ENCODE peak calls at places on chromosomes 5 and 9, in nine cellular contexts. L is upper lobe of right lung; J is central memory CD8-positive, alpha-beta T cell; K is activated T-cell treated with anti-CD3 and anti-CD28 coated beads, Interleukin-2, amount 50 U/mL, for 4 hours; S is CD4-positive, alpha-beta T cell; V is T-cell; O is lower lobe of right lung; G is left lung; C is activated CD4-positive, alpha-beta T cell treated with anti-CD3 and anti-CD28 coated beads for 36 hours. P is an unnamed sample.

GRCh38 chr5:54278031-54278830 is 32.1 kb downstream of the ARL15 start:
- ATAC-seq in O (no peak), G (no peak), K (no peak), L (peak; percentile 54), S (no peak), V (no peak), C (no peak), J (no peak), P (no peak)

GRCh38 chr9:131500377-131500776 is 2.3 kb upstream of the POMT1 start:
- ATAC-seq in J (peak; percentile 80), L (no peak), V (peak; percentile 67), S (peak; percentile 67), G (no peak), O (no peak), C (peak; percentile 69), K (peak; percentile 54), P (peak; percentile 77)

GRCh38 chr5:111296570-111296969 is 72.4 kb downstream of the CAMK4 start:
- ATAC-seq in G (no peak), K (no peak), V (no peak), O (no peak), J (no peak), C (no peak), L (no peak), S (no peak), P (no peak)

GRCh38 chr9:15246243-15246642 is 60.8 kb downstream of the TTC39B start:
- ATAC-seq in S (no peak), C (no peak), J (no peak), G (no peak), L (no peak), K (no peak), O (no peak), V (no peak), P (peak; percentile 70)

GRCh38 chr5:66072031-66072430 is 72.1 kb upstream of the SREK1 start:
- ATAC-seq in S (no peak), O (no peak), J (no peak), K (peak; percentile 62), V (no peak), L (no peak), C (peak; percentile 97), G (no peak), P (peak; percentile 91)

GRCh38 chr9:79674052-79674777 is 102.5 kb downstream of the TLE4 start:
- ATAC-seq in L (no peak), S (no peak), J (no peak), V (no peak), K (no peak), G (no peak), C (no peak), O (no peak), P (no peak)

GRCh38 chr5:135246923-135247795 is 151.9 kb downstream of the MACROH2A1 start:
- ATAC-seq in C (peak; percentile 77), G (peak; percentile 70), V (no peak), J (no peak), K (peak; percentile 56), L (peak; percentile 35), O (peak; percentile 40), S (no peak), P (peak; percentile 57)

GRCh38 chr5:607541-608285 is 4.4 kb upstream of the CEP72 start:
- ATAC-seq in S (no peak), C (no peak), J (no peak), V (no peak), G (no peak), L (no peak), O (no peak), K (no peak), P (no peak)

GRCh38 chr5:152256580-152256979 is 148.5 kb downstream of the NMUR2 start:
- ATAC-seq in C (no peak), S (no peak), K (no peak), O (no peak), G (no peak), L (no peak), J (no peak), V (no peak), P (no peak)

GRCh38 chr5:139725073-139725830 is 70.4 kb upstream of the PSD2 start:
- ATAC-seq in O (peak; percentile 64), K (no peak), L (peak; percentile 73), V (no peak), J (no peak), S (no peak), C (no peak), G (peak; percentile 86), P (no peak)

GRCh38 chr5:178831049-178831448 is 28.7 kb upstream of the ZNF354B start:
- ATAC-seq in C (no peak), K (no peak), S (no peak), V (no peak), J (no peak), L (no peak), O (no peak), G (no peak), P (no peak)

GRCh38 chr5:4419276-4419675 is 720.9 kb upstream of the ADAMTS16 start:
- ATAC-seq in S (no peak), C (no peak), G (no peak), O (no peak), J (no peak), V (no peak), L (no peak), K (no peak), P (no peak)

GRCh38 chr5:172178301-172179031 is 9.6 kb downstream of the STK10 start:
- ATAC-seq in J (no peak), L (no peak), G (no peak), S (peak; percentile 12), K (peak; percentile 1), O (no peak), V (peak; percentile 0), C (peak; percentile 30), P (peak; percentile 20)

GRCh38 chr5:107104774-107105050 is 566.0 kb downstream of the EFNA5 start:
- ATAC-seq in O (no peak), V (no peak), L (peak; percentile 48), K (no peak), J (no peak), S (no peak), C (no peak), G (no peak), P (no peak)

GRCh38 chr5:102625446-102625845 is 126.6 kb upstream of the SLCO6A1 start:
- ATAC-seq in O (no peak), V (no peak), J (no peak), K (no peak), S (no peak), L (no peak), C (no peak), G (no peak), P (no peak)

GRCh38 chr9:3898371-3899218 is 372.8 kb upstream of the RFX3 start:
- ATAC-seq in V (no peak), S (no peak), O (peak; percentile 54), G (peak; percentile 58), K (no peak), L (peak; percentile 66), C (no peak), J (no peak), P (no peak)

GRCh38 chr5:100790170-100790665 is 112.9 kb downstream of the ST8SIA4 start:
- ATAC-seq in S (no peak), G (no peak), C (no peak), L (peak; percentile 48), K (no peak), V (no peak), O (peak; percentile 30), J (peak; percentile 54), P (no peak)

GRCh38 chr5:160616712-160617497 is 195.2 kb downstream of the PTTG1 start:
- ATAC-seq in J (no peak), L (no peak), V (no peak), C (no peak), K (no peak), S (no peak), G (no peak), O (no peak), P (no peak)

GRCh38 chr9:36550135-36550534 is 22.6 kb upstream of the MELK start:
- ATAC-seq in K (no peak), S (no peak), C (no peak), O (no peak), L (no peak), G (no peak), V (no peak), J (no peak), P (no peak)

GRCh38 chr5:132477784-132478497 is 12.6 kb downstream of the IRF1 start:
- ATAC-seq in S (peak; percentile 12), G (no peak), O (no peak), C (no peak), J (no peak), K (peak; percentile 11), L (no peak), V (peak; percentile 6), P (no peak)

GRCh38 chr9:86253577-86253976 is 5.9 kb downstream of the C9orf153 start:
- ATAC-seq in S (no peak), O (no peak), J (no peak), C (no peak), V (no peak), K (no peak), L (no peak), G (no peak), P (no peak)

GRCh38 chr9:128370367-128370751 is 815 bp upstream of the URM1 start:
- ATAC-seq in C (no peak), L (no peak), V (no peak), K (no peak), O (no peak), J (no peak), G (no peak), S (no peak), P (no peak)

GRCh38 chr9:135920256-135920930 is 13.0 kb upstream of the CAMSAP1 start:
- ATAC-seq in G (no peak), C (no peak), J (no peak), V (no peak), L (no peak), O (peak; percentile 10), K (no peak), S (no peak), P (no peak)

GRCh38 chr9:109417054-109417453 is 81.1 kb downstream of the PTPN3 start:
- ATAC-seq in S (no peak), K (no peak), L (no peak), O (no peak), C (peak; percentile 36), J (no peak), V (no peak), G (no peak), P (no peak)

GRCh38 chr5:106454651-106455415 is 1215.9 kb downstream of the EFNA5 start:
- ATAC-seq in G (peak; percentile 76), J (no peak), L (peak; percentile 64), O (no peak), C (no peak), S (no peak), K (no peak), V (no peak), P (no peak)

GRCh38 chr9:22028394-22028793 is 19.3 kb upstream of the CDKN2B start:
- ATAC-seq in S (no peak), O (no peak), G (no peak), J (no peak), V (no peak), C (no peak), K (no peak), L (no peak), P (peak; percentile 31)

GRCh38 chr5:57735754-57736153 is 253.1 kb upstream of the ACTBL2 start:
- ATAC-seq in C (no peak), S (no peak), K (no peak), V (no peak), O (no peak), L (no peak), J (no peak), G (peak; percentile 64), P (no peak)

GRCh38 chr5:151670074-151670686 is 16.5 kb downstream of the SPARC start:
- ATAC-seq in J (no peak), G (no peak), C (no peak), L (no peak), S (no peak), V (no peak), O (no peak), K (no peak), P (no peak)

GRCh38 chr9:134218230-134218629 is 53.9 kb upstream of the RNU6ATAC start:
- ATAC-seq in K (no peak), S (no peak), G (no peak), O (no peak), V (no peak), C (no peak), L (no peak), J (no peak), P (no peak)

GRCh38 chr5:12845549-12846159 is 941.4 kb upstream of the CTNND2 start:
- ATAC-seq in K (no peak), V (no peak), J (no peak), G (no peak), O (no peak), C (no peak), S (no peak), L (no peak), P (no peak)

GRCh38 chr5:36611520-36612274 is 5.3 kb downstream of the SLC1A3 start:
- ATAC-seq in G (no peak), L (no peak), K (no peak), S (no peak), V (no peak), C (no peak), O (no peak), J (no peak), P (no peak)